ENCODE peak calls at places on chromosomes 7 and 10, in eight cellular contexts. X, I, U, R, L, O, T and W are unnamed samples.

GRCh38 chr7:7772385-7772784 is 54.0 kb upstream of the RPA3 start:
- DNase-seq in X (no peak), I (no peak), U (no peak), R (no peak), L (no peak), O (no peak), T (no peak), W (no peak)

GRCh38 chr7:39688611-39689485 is 65.5 kb downstream of the RALA start:
- DNase-seq in X (no peak), I (no peak), U (no peak), R (no peak), L (no peak), O (peak), T (no peak), W (no peak)

GRCh38 chr10:34240031-34240430 is 575.1 kb downstream of the PARD3 start:
- DNase-seq in X (no peak), I (no peak), U (no peak), R (no peak), L (no peak), O (no peak), T (no peak), W (no peak)

GRCh38 chr7:105703207-105703930 is 122.1 kb upstream of the EFCAB10 start:
- DNase-seq in X (no peak), I (no peak), U (no peak), R (no peak), L (no peak), O (no peak), T (no peak), W (no peak)

GRCh38 chr10:49187950-49188761 is at the start of gene TMEM273:
- DNase-seq in X (no peak), I (peak), U (no peak), R (no peak), L (peak), O (no peak), T (no peak), W (no peak)

GRCh38 chr10:33265621-33266020 is 68.8 kb downstream of the NRP1 start:
- DNase-seq in X (no peak), I (no peak), U (no peak), R (no peak), L (no peak), O (no peak), T (no peak), W (no peak)

GRCh38 chr7:129515381-129515780 is 13.1 kb downstream of the SMKR1 start:
- DNase-seq in X (no peak), I (no peak), U (no peak), R (no peak), L (no peak), O (no peak), T (no peak), W (no peak)

GRCh38 chr7:5633161-5634106 is 148.0 kb downstream of the RNF216 start:
- DNase-seq in X (no peak), I (no peak), U (no peak), R (no peak), L (no peak), O (no peak), T (no peak), W (no peak)

GRCh38 chr7:152674860-152675760 is 831 bp downstream of the XRCC2 start:
- DNase-seq in X (no peak), I (no peak), U (peak), R (peak), L (no peak), O (peak), T (no peak), W (peak)

GRCh38 chr7:25949672-25950487 is 202.1 kb upstream of the NFE2L3 start:
- DNase-seq in X (no peak), I (no peak), U (no peak), R (no peak), L (no peak), O (no peak), T (no peak), W (no peak)

GRCh38 chr10:33031171-33031570 is 73.1 kb upstream of the ITGB1 start:
- DNase-seq in X (no peak), I (no peak), U (no peak), R (no peak), L (no peak), O (no peak), T (no peak), W (no peak)

GRCh38 chr10:15842493-15843169 is 17.7 kb downstream of the MINDY3 start:
- DNase-seq in X (no peak), I (no peak), U (no peak), R (no peak), L (no peak), O (no peak), T (no peak), W (no peak)

GRCh38 chr7:3937146-3937545 is 636.1 kb downstream of the SDK1 start:
- DNase-seq in X (no peak), I (no peak), U (no peak), R (no peak), L (no peak), O (no peak), T (no peak), W (no peak)

GRCh38 chr7:100384623-100385372 is 11.5 kb downstream of the PILRA start:
- DNase-seq in X (no peak), I (no peak), U (no peak), R (no peak), L (no peak), O (no peak), T (no peak), W (no peak)

GRCh38 chr7:48424731-48425130 is 253.5 kb downstream of the ABCA13 start:
- DNase-seq in X (no peak), I (no peak), U (no peak), R (no peak), L (no peak), O (peak), T (no peak), W (peak)

GRCh38 chr7:47474937-47475879 is 106.7 kb downstream of the TNS3 start:
- DNase-seq in X (no peak), I (peak), U (no peak), R (peak), L (peak), O (peak), T (peak), W (peak)

GRCh38 chr7:134532155-134533089 is 5.1 kb downstream of the AKR1B10 start:
- DNase-seq in X (no peak), I (no peak), U (no peak), R (no peak), L (no peak), O (peak), T (no peak), W (no peak)